ENCODE peak calls at places on chromosomes 4 and X, in eight cellular contexts. T is cardiac fibroblast, V is upper lobe of left lung, L is GM20000, K is ELF-1, U is activated gamma-delta T cell, P is substantia nigra, R is hypothalamus. M is an unnamed sample.

GRCh38 chrX:111736571-111736970 is 55.6 kb downstream of the ALG13 start:
- DNase-seq in T (no peak), R (no peak), K (no peak), U (no peak), L (no peak), P (no peak), V (no peak), M (no peak)

GRCh38 chr4:8766610-8767009 is 105.0 kb downstream of the HMX1 start:
- DNase-seq in U (no peak), P (no peak), L (no peak), R (no peak), K (no peak), V (no peak), T (no peak), M (no peak)

GRCh38 chrX:126580877-126581276 is 28.3 kb upstream of the DCAF12L1 start:
- DNase-seq in L (no peak), T (no peak), K (no peak), V (no peak), R (no peak), P (no peak), U (peak), M (no peak)

GRCh38 chrX:108071578-108071977 is 19.8 kb downstream of the PSMD10 start:
- DNase-seq in T (peak), V (no peak), L (no peak), K (no peak), P (no peak), U (no peak), R (no peak), M (no peak)

GRCh38 chr4:23337292-23337691 is 552.6 kb downstream of the PPARGC1A start:
- DNase-seq in V (no peak), T (no peak), P (no peak), K (peak), R (no peak), U (no peak), L (no peak), M (no peak)

GRCh38 chr4:2357821-2358745 is 60.4 kb downstream of the ZFYVE28 start:
- DNase-seq in V (no peak), P (no peak), U (no peak), L (no peak), T (no peak), K (peak), R (no peak), M (no peak)

GRCh38 chr4:31362756-31363155 is 642.6 kb downstream of the PCDH7 start:
- DNase-seq in K (no peak), P (no peak), R (no peak), L (no peak), V (no peak), U (no peak), T (no peak), M (no peak)

GRCh38 chr4:20554134-20554533 is 146.1 kb upstream of the PACRGL start:
- DNase-seq in P (no peak), U (no peak), T (no peak), V (no peak), R (no peak), L (no peak), K (no peak), M (no peak)

GRCh38 chr4:20487852-20488251 is 212.4 kb upstream of the PACRGL start:
- DNase-seq in T (no peak), V (no peak), U (no peak), K (no peak), P (no peak), L (no peak), R (no peak), M (no peak)

GRCh38 chr4:160299608-160300007 is 1196.7 kb downstream of the RAPGEF2 start:
- DNase-seq in U (no peak), V (no peak), P (no peak), L (no peak), K (no peak), R (no peak), T (no peak), M (no peak)

GRCh38 chrX:104641176-104641575 is 75.2 kb downstream of the IL1RAPL2 start:
- DNase-seq in P (no peak), R (no peak), L (no peak), T (no peak), V (no peak), K (peak), U (no peak), M (peak)

GRCh38 chr4:18570370-18570769 is 548.8 kb upstream of the LCORL start:
- DNase-seq in K (no peak), V (no peak), R (no peak), P (no peak), L (no peak), T (no peak), U (no peak), M (no peak)

GRCh38 chr4:156970501-156971167 is 965 bp downstream of the PDGFC start:
- DNase-seq in R (peak), L (peak), P (peak), U (no peak), T (peak), K (peak), V (peak), M (no peak)

GRCh38 chrX:53831662-53832635 is 145.4 kb upstream of the HUWE1 start:
- DNase-seq in L (peak), V (peak), U (no peak), K (peak), T (peak), R (no peak), P (no peak), M (peak)

GRCh38 chr4:140300271-140300970 is 73.0 kb upstream of the SCOC start:
- DNase-seq in L (no peak), V (no peak), P (no peak), R (peak), U (no peak), K (peak), T (peak), M (no peak)

GRCh38 chr4:183444953-183445543 is 612 bp downstream of the CDKN2AIP start:
- DNase-seq in L (no peak), P (peak), T (peak), R (peak), V (peak), U (peak), K (no peak), M (no peak)

GRCh38 chrX:44071847-44072545 is 98.8 kb upstream of the NDP start:
- DNase-seq in K (no peak), V (no peak), P (no peak), U (no peak), T (peak), L (no peak), R (no peak), M (no peak)

GRCh38 chr4:98496446-98496845 is 162.0 kb downstream of the TSPAN5 start:
- DNase-seq in K (no peak), T (no peak), P (no peak), L (no peak), R (no peak), V (no peak), U (no peak), M (no peak)

GRCh38 chr4:46975841-46976551 is 17.4 kb downstream of the GABRA4 start:
- DNase-seq in P (no peak), U (no peak), V (no peak), K (no peak), T (peak), R (no peak), L (no peak), M (no peak)

GRCh38 chr4:148632476-148632875 is 190.3 kb upstream of the NR3C2 start:
- DNase-seq in L (no peak), K (no peak), U (no peak), P (no peak), T (no peak), V (no peak), R (no peak), M (no peak)

GRCh38 chr4:120071192-120071795 is 4.6 kb upstream of the MAD2L1 start:
- DNase-seq in K (peak), L (peak), T (peak), P (peak), R (no peak), V (peak), U (no peak), M (peak)

GRCh38 chrX:155967653-155968052 is 29.8 kb upstream of the IL9R start:
- DNase-seq in R (no peak), P (no peak), U (no peak), V (no peak), T (no peak), K (no peak), L (no peak), M (no peak)

GRCh38 chr4:185237185-185237584 is 27.8 kb downstream of the SNX25 start:
- DNase-seq in P (no peak), V (no peak), R (no peak), L (no peak), K (no peak), T (peak), U (no peak), M (no peak)

GRCh38 chr4:165383757-165384156 is 4.9 kb downstream of the CPE start:
- DNase-seq in V (no peak), T (no peak), R (no peak), U (no peak), K (no peak), L (no peak), P (no peak), M (no peak)

GRCh38 chrX:29496636-29497180 is 718.7 kb upstream of the MAGEB2 start:
- DNase-seq in V (no peak), P (no peak), R (no peak), T (no peak), L (no peak), K (no peak), U (no peak), M (no peak)

GRCh38 chr4:1008840-1009646 is 2.4 kb upstream of the FGFRL1 start:
- DNase-seq in V (no peak), K (peak), U (peak), P (no peak), T (no peak), L (no peak), R (no peak), M (peak)

GRCh38 chr4:4364061-4364460 is 22.8 kb upstream of the NSG1 start:
- DNase-seq in U (no peak), L (no peak), V (no peak), T (no peak), P (no peak), R (no peak), K (no peak), M (no peak)

GRCh38 chr4:183347586-183347985 is 25.4 kb upstream of the CLDN24 start:
- DNase-seq in V (no peak), R (no peak), T (peak), K (no peak), U (no peak), P (no peak), L (no peak), M (no peak)

GRCh38 chr4:140028676-140029407 is 125.1 kb downstream of the MAML3 start:
- DNase-seq in T (no peak), R (no peak), K (no peak), P (no peak), U (no peak), L (no peak), V (no peak), M (no peak)

GRCh38 chrX:55342533-55343501 is 78.1 kb upstream of the PAGE3 start:
- DNase-seq in T (peak), P (no peak), L (peak), U (no peak), R (peak), K (peak), V (no peak), M (peak)

GRCh38 chrX:40174594-40175415 is 77.0 kb upstream of the BCOR start:
- DNase-seq in P (no peak), L (peak), K (peak), V (no peak), U (peak), R (no peak), T (peak), M (peak)

GRCh38 chr4:109436504-109436903 is 2.9 kb downstream of the SEC24B start:
- DNase-seq in U (no peak), V (no peak), T (no peak), L (no peak), P (no peak), R (no peak), K (peak), M (no peak)

GRCh38 chr4:20393486-20394100 is 141.9 kb downstream of the SLIT2 start:
- DNase-seq in L (no peak), P (no peak), K (no peak), V (no peak), U (no peak), R (no peak), T (peak), M (no peak)

GRCh38 chrX:47960400-47960799 is 43.4 kb downstream of the ZNF182 start:
- DNase-seq in R (no peak), T (no peak), V (peak), L (no peak), P (no peak), U (no peak), K (no peak), M (no peak)

GRCh38 chrX:48972214-48973164 is 845 bp upstream of the KCND1 start:
- DNase-seq in T (peak), K (peak), U (no peak), L (peak), R (peak), P (no peak), V (peak), M (peak)

GRCh38 chr4:75180790-75181776 is 248.2 kb downstream of the PARM1 start:
- DNase-seq in R (no peak), V (no peak), K (peak), T (peak), U (no peak), L (peak), P (no peak), M (peak)

GRCh38 chr4:37623125-37623524 is 63.1 kb downstream of the RELL1 start:
- DNase-seq in K (no peak), U (no peak), V (no peak), L (no peak), P (no peak), T (peak), R (no peak), M (no peak)

GRCh38 chr4:47913328-47913727 is 1.1 kb downstream of the NFXL1 start:
- DNase-seq in V (no peak), P (no peak), L (no peak), R (no peak), T (peak), U (no peak), K (no peak), M (peak)